ENCODE peak calls at places on chromosome X, in seven cellular contexts. One of them, this sample, is unnamed. For H3K4me1, the result is how much of the 10 kb centered on the place peaks cover.

GRCh38 chrX:84175943-84176342 is 12.1 kb downstream of the RPS6KA6 start:
- DNase-seq in lung: no peak
- DNase-seq in lower lobe of right lung: no peak
- DNase-seq in mammary epithelial cell: no peak
- DNase-seq in MM.1S: no peak
- DNase-seq in OCI-LY7: no peak
- DNase-seq in SK-N-SH: no peak
- DNase-seq in this sample: no peak

GRCh38 chrX:45771114-45771513 is 570.4 kb upstream of the DIPK2B start:
- DNase-seq in lung: peak
- DNase-seq in lower lobe of right lung: no peak
- DNase-seq in mammary epithelial cell: peak
- DNase-seq in MM.1S: no peak
- DNase-seq in OCI-LY7: no peak
- DNase-seq in SK-N-SH: no peak
- DNase-seq in this sample: peak

GRCh38 chrX:42385730-42386129 is 392.2 kb downstream of the PPP1R2C start:
- DNase-seq in lung: no peak
- DNase-seq in lower lobe of right lung: no peak
- DNase-seq in mammary epithelial cell: peak
- DNase-seq in MM.1S: no peak
- DNase-seq in OCI-LY7: no peak
- DNase-seq in SK-N-SH: no peak
- DNase-seq in this sample: no peak

GRCh38 chrX:71989768-71990167 is 79.1 kb downstream of the NHSL2 start:
- DNase-seq in lung: no peak
- DNase-seq in lower lobe of right lung: no peak
- DNase-seq in mammary epithelial cell: peak
- DNase-seq in MM.1S: no peak
- DNase-seq in OCI-LY7: no peak
- DNase-seq in SK-N-SH: no peak
- DNase-seq in this sample: no peak

GRCh38 chrX:46642145-46642544 is 68.6 kb downstream of the CHST7 start:
- DNase-seq in lung: no peak
- DNase-seq in lower lobe of right lung: no peak
- DNase-seq in mammary epithelial cell: peak
- DNase-seq in MM.1S: peak
- DNase-seq in OCI-LY7: peak
- DNase-seq in SK-N-SH: peak
- DNase-seq in this sample: no peak

GRCh38 chrX:41799661-41800060 is 75.7 kb downstream of the GPR82 start:
- DNase-seq in lung: no peak
- DNase-seq in lower lobe of right lung: no peak
- DNase-seq in mammary epithelial cell: no peak
- DNase-seq in MM.1S: no peak
- DNase-seq in OCI-LY7: no peak
- DNase-seq in SK-N-SH: no peak
- DNase-seq in this sample: no peak

GRCh38 chrX:8284131-8284530 is 113.1 kb upstream of the VCX2 start:
- DNase-seq in lung: no peak
- DNase-seq in lower lobe of right lung: no peak
- DNase-seq in mammary epithelial cell: peak
- DNase-seq in MM.1S: no peak
- DNase-seq in OCI-LY7: no peak
- DNase-seq in SK-N-SH: no peak
- DNase-seq in this sample: no peak

GRCh38 chrX:77447339-77448149 is at the start of gene FGF16:
- DNase-seq in lung: no peak
- DNase-seq in lower lobe of right lung: no peak
- DNase-seq in mammary epithelial cell: no peak
- DNase-seq in MM.1S: no peak
- DNase-seq in OCI-LY7: no peak
- DNase-seq in SK-N-SH: peak
- DNase-seq in this sample: no peak

GRCh38 chrX:56788717-56789122 is 59.7 kb downstream of the NBDY start:
- DNase-seq in lung: no peak
- DNase-seq in lower lobe of right lung: no peak
- DNase-seq in mammary epithelial cell: no peak
- DNase-seq in MM.1S: peak
- DNase-seq in OCI-LY7: peak
- DNase-seq in SK-N-SH: no peak
- DNase-seq in this sample: peak

GRCh38 chrX:70454441-70455365 is 10.1 kb downstream of the DLG3 start:
- DNase-seq in lung: peak
- DNase-seq in lower lobe of right lung: peak
- DNase-seq in mammary epithelial cell: peak
- DNase-seq in MM.1S: peak
- DNase-seq in OCI-LY7: peak
- DNase-seq in SK-N-SH: peak
- DNase-seq in this sample: peak

GRCh38 chrX:111386884-111387283 is 25.1 kb downstream of the DCX start:
- DNase-seq in lung: no peak
- DNase-seq in lower lobe of right lung: no peak
- DNase-seq in mammary epithelial cell: no peak
- DNase-seq in MM.1S: no peak
- DNase-seq in OCI-LY7: no peak
- DNase-seq in SK-N-SH: no peak
- DNase-seq in this sample: no peak

GRCh38 chrX:30308263-30309138 is 689 bp downstream of the NR0B1 start:
- DNase-seq in lung: no peak
- DNase-seq in lower lobe of right lung: peak
- DNase-seq in mammary epithelial cell: no peak
- DNase-seq in MM.1S: no peak
- DNase-seq in OCI-LY7: no peak
- DNase-seq in SK-N-SH: peak
- DNase-seq in this sample: no peak

GRCh38 chrX:119427024-119427794 is 28.1 kb downstream of the SLC25A43 start:
- DNase-seq in lung: no peak
- DNase-seq in lower lobe of right lung: no peak
- DNase-seq in mammary epithelial cell: no peak
- DNase-seq in MM.1S: peak
- DNase-seq in OCI-LY7: peak
- DNase-seq in SK-N-SH: no peak
- DNase-seq in this sample: peak

GRCh38 chrX:75522565-75523411 is at the start of gene ZDHHC15:
- DNase-seq in lung: peak
- DNase-seq in lower lobe of right lung: peak
- DNase-seq in mammary epithelial cell: no peak
- DNase-seq in MM.1S: no peak
- DNase-seq in OCI-LY7: no peak
- DNase-seq in SK-N-SH: peak
- DNase-seq in this sample: peak

GRCh38 chrX:14039344-14039743 is 9.7 kb upstream of the GEMIN8 start:
- DNase-seq in lung: peak
- DNase-seq in lower lobe of right lung: no peak
- DNase-seq in mammary epithelial cell: peak
- DNase-seq in MM.1S: peak
- DNase-seq in OCI-LY7: peak
- DNase-seq in SK-N-SH: peak
- DNase-seq in this sample: peak

GRCh38 chrX:39859991-39860861 is 237.5 kb downstream of the BCOR start:
- DNase-seq in lung: peak
- DNase-seq in lower lobe of right lung: no peak
- DNase-seq in mammary epithelial cell: peak
- DNase-seq in MM.1S: peak
- DNase-seq in OCI-LY7: peak
- DNase-seq in SK-N-SH: peak
- DNase-seq in this sample: peak

GRCh38 chrX:7074135-7074907 is 73.2 kb upstream of the STS start:
- DNase-seq in lung: no peak
- DNase-seq in lower lobe of right lung: no peak
- DNase-seq in mammary epithelial cell: peak
- DNase-seq in MM.1S: no peak
- DNase-seq in OCI-LY7: no peak
- DNase-seq in SK-N-SH: no peak
- DNase-seq in this sample: no peak

GRCh38 chrX:39705299-39705698 is 392.5 kb downstream of the BCOR start:
- DNase-seq in lung: peak
- DNase-seq in lower lobe of right lung: peak
- DNase-seq in mammary epithelial cell: peak
- DNase-seq in MM.1S: no peak
- DNase-seq in OCI-LY7: no peak
- DNase-seq in SK-N-SH: no peak
- DNase-seq in this sample: peak

GRCh38 chrX:39140581-39140980 is 339.3 kb downstream of the MID1IP1 start:
- DNase-seq in lung: no peak
- DNase-seq in lower lobe of right lung: no peak
- DNase-seq in mammary epithelial cell: no peak
- DNase-seq in MM.1S: no peak
- DNase-seq in OCI-LY7: no peak
- DNase-seq in SK-N-SH: no peak
- DNase-seq in this sample: no peak

GRCh38 chrX:10754445-10754844 is 134.1 kb upstream of the MID1 start:
- DNase-seq in lung: no peak
- DNase-seq in lower lobe of right lung: no peak
- DNase-seq in mammary epithelial cell: no peak
- DNase-seq in MM.1S: no peak
- DNase-seq in OCI-LY7: no peak
- DNase-seq in SK-N-SH: peak
- DNase-seq in this sample: no peak

GRCh38 chrX:41300758-41301437 is 33.1 kb upstream of the DDX3X start:
- DNase-seq in lung: no peak
- DNase-seq in lower lobe of right lung: no peak
- DNase-seq in mammary epithelial cell: no peak
- DNase-seq in MM.1S: no peak
- DNase-seq in OCI-LY7: no peak
- DNase-seq in SK-N-SH: no peak
- DNase-seq in this sample: no peak

GRCh38 chrX:120452131-120452530 is 17.0 kb downstream of the LAMP2 start:
- DNase-seq in lung: no peak
- DNase-seq in lower lobe of right lung: no peak
- DNase-seq in mammary epithelial cell: no peak
- DNase-seq in MM.1S: no peak
- DNase-seq in OCI-LY7: peak
- DNase-seq in SK-N-SH: peak
- DNase-seq in this sample: no peak

GRCh38 chrX:74458738-74459137 is 37.4 kb downstream of the SLC16A2 start:
- DNase-seq in lung: no peak
- DNase-seq in lower lobe of right lung: no peak
- DNase-seq in mammary epithelial cell: peak
- DNase-seq in MM.1S: no peak
- DNase-seq in OCI-LY7: no peak
- DNase-seq in SK-N-SH: no peak
- DNase-seq in this sample: no peak

GRCh38 chrX:20756585-20756984 is 489.9 kb upstream of the RPS6KA3 start:
- DNase-seq in lung: peak
- DNase-seq in lower lobe of right lung: no peak
- DNase-seq in mammary epithelial cell: no peak
- DNase-seq in MM.1S: no peak
- DNase-seq in OCI-LY7: no peak
- DNase-seq in SK-N-SH: no peak
- DNase-seq in this sample: no peak

GRCh38 chrX:135707880-135708279 is 5.6 kb upstream of the CT45A1 start:
- DNase-seq in lung: no peak
- DNase-seq in lower lobe of right lung: no peak
- DNase-seq in mammary epithelial cell: no peak
- DNase-seq in MM.1S: peak
- DNase-seq in OCI-LY7: peak
- DNase-seq in SK-N-SH: peak
- DNase-seq in this sample: peak
- TF ChIP-seq CTCF in lung: no peak
- TF ChIP-seq CTCF in lower lobe of right lung: no peak
- TF ChIP-seq CTCF in mammary epithelial cell: peak
- TF ChIP-seq CTCF in MM.1S: peak
- TF ChIP-seq CTCF in OCI-LY7: peak
- TF ChIP-seq CTCF in SK-N-SH: peak
- TF ChIP-seq CTCF in this sample: no peak

GRCh38 chrX:144214651-144215050 is 330.8 kb downstream of the UBE2NL start:
- DNase-seq in lung: no peak
- DNase-seq in lower lobe of right lung: no peak
- DNase-seq in mammary epithelial cell: no peak
- DNase-seq in MM.1S: no peak
- DNase-seq in OCI-LY7: no peak
- DNase-seq in SK-N-SH: no peak
- DNase-seq in this sample: no peak
- H3K4me1 ChIP-seq in lung: under half
- H3K4me1 ChIP-seq in lower lobe of right lung: under half
- H3K4me1 ChIP-seq in mammary epithelial cell: under half
- H3K4me1 ChIP-seq in MM.1S: under half
- H3K4me1 ChIP-seq in OCI-LY7: under half
- H3K4me1 ChIP-seq in SK-N-SH: under half
- H3K4me1 ChIP-seq in this sample: under half

GRCh38 chrX:124194903-124195302 is 137.6 kb upstream of the TEX13D start:
- DNase-seq in lung: no peak
- DNase-seq in lower lobe of right lung: no peak
- DNase-seq in mammary epithelial cell: no peak
- DNase-seq in MM.1S: no peak
- DNase-seq in OCI-LY7: no peak
- DNase-seq in SK-N-SH: no peak
- DNase-seq in this sample: no peak
- H3K4me3 ChIP-seq in lung: no peak
- H3K4me3 ChIP-seq in lower lobe of right lung: no peak
- H3K4me3 ChIP-seq in mammary epithelial cell: no peak
- H3K4me3 ChIP-seq in MM.1S: no peak
- H3K4me3 ChIP-seq in OCI-LY7: no peak
- H3K4me3 ChIP-seq in SK-N-SH: no peak
- H3K4me3 ChIP-seq in this sample: no peak

DNA sequence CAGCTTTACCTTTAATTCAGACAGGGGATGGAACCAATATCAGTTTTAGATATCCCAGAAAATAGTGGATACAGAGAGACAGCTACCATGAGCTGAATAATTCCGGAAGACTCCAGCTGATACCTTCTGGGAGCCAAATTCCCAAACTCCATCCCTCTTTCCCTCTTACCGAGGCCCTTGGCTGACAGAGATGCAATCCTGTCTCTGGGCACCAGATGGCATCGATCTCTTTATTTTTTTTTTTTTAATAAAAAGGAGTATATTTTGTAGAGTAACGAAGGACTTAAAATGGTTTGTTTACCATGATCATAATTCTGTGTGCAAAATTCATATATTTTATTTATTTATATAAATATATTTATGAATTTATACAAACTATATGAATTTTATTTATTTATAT is 31.0 kb downstream of the RAB40A start:
- DNase-seq in lung: no peak
- DNase-seq in lower lobe of right lung: no peak
- DNase-seq in mammary epithelial cell: no peak
- DNase-seq in MM.1S: no peak
- DNase-seq in OCI-LY7: peak
- DNase-seq in SK-N-SH: peak
- DNase-seq in this sample: no peak
- TF ChIP-seq CTCF in lung: no peak
- TF ChIP-seq CTCF in lower lobe of right lung: peak
- TF ChIP-seq CTCF in mammary epithelial cell: peak
- TF ChIP-seq CTCF in MM.1S: peak
- TF ChIP-seq CTCF in OCI-LY7: peak
- TF ChIP-seq CTCF in SK-N-SH: peak
- TF ChIP-seq CTCF in this sample: no peak

GRCh38 chrX:65688403-65688881 is 21.0 kb downstream of the MSN start:
- DNase-seq in lung: no peak
- DNase-seq in lower lobe of right lung: no peak
- DNase-seq in mammary epithelial cell: peak
- DNase-seq in MM.1S: peak
- DNase-seq in OCI-LY7: peak
- DNase-seq in SK-N-SH: no peak
- DNase-seq in this sample: peak
- H3K4me1 ChIP-seq in lung: under half
- H3K4me1 ChIP-seq in lower lobe of right lung: half or more
- H3K4me1 ChIP-seq in mammary epithelial cell: under half
- H3K4me1 ChIP-seq in MM.1S: under half
- H3K4me1 ChIP-seq in OCI-LY7: half or more
- H3K4me1 ChIP-seq in SK-N-SH: under half
- H3K4me1 ChIP-seq in this sample: under half

GRCh38 chrX:96576358-96576757 is 108.3 kb upstream of the DIAPH2 start:
- DNase-seq in lung: no peak
- DNase-seq in lower lobe of right lung: no peak
- DNase-seq in mammary epithelial cell: no peak
- DNase-seq in MM.1S: no peak
- DNase-seq in OCI-LY7: no peak
- DNase-seq in SK-N-SH: no peak
- DNase-seq in this sample: no peak
- H3K4me3 ChIP-seq in lung: no peak
- H3K4me3 ChIP-seq in lower lobe of right lung: no peak
- H3K4me3 ChIP-seq in mammary epithelial cell: no peak
- H3K4me3 ChIP-seq in MM.1S: no peak
- H3K4me3 ChIP-seq in OCI-LY7: no peak
- H3K4me3 ChIP-seq in SK-N-SH: no peak
- H3K4me3 ChIP-seq in this sample: no peak

This sample was measured in transverse colon.